ENCODE peak calls at places on chromosomes 12 and 14, in five cellular contexts. One of them, this sample, is unnamed.

GRCh38 chr12:2513141-2514037 is 281.4 kb upstream of the FKBP4 start:
- DNase-seq in H1: no peak
- DNase-seq in stomach: no peak
- DNase-seq in A549: no peak
- DNase-seq in HepG2: no peak
- DNase-seq in this sample: no peak

GRCh38 chr12:119869720-119870119 is 7.4 kb downstream of the CIT start:
- DNase-seq in HepG2: no peak
- DNase-seq in H1: no peak
- DNase-seq in A549: peak; percentile 36
- DNase-seq in stomach: no peak
- DNase-seq in this sample: no peak

GRCh38 chr12:20490213-20490612 is 121.9 kb downstream of the PDE3A start:
- DNase-seq in stomach: no peak
- DNase-seq in HepG2: no peak
- DNase-seq in H1: no peak
- DNase-seq in A549: no peak
- DNase-seq in this sample: no peak

GRCh38 chr14:84225243-84225642 is 1304.7 kb upstream of the FLRT2 start:
- DNase-seq in H1: no peak
- DNase-seq in stomach: no peak
- DNase-seq in HepG2: no peak
- DNase-seq in A549: no peak
- DNase-seq in this sample: no peak

GRCh38 chr12:195191-195590 is 18.8 kb downstream of the SLC6A12 start:
- DNase-seq in A549: no peak
- DNase-seq in HepG2: no peak
- DNase-seq in stomach: no peak
- DNase-seq in H1: no peak
- DNase-seq in this sample: no peak

GRCh38 chr12:117744418-117744817 is 224.4 kb downstream of the KSR2 start:
- DNase-seq in stomach: no peak
- DNase-seq in H1: no peak
- DNase-seq in HepG2: no peak
- DNase-seq in A549: no peak
- DNase-seq in this sample: no peak

GRCh38 chr14:61512026-61512425 is 183.3 kb upstream of the HIF1A start:
- DNase-seq in H1: no peak
- DNase-seq in stomach: no peak
- DNase-seq in HepG2: no peak
- DNase-seq in A549: no peak
- DNase-seq in this sample: no peak

GRCh38 chr12:49825360-49825970 is 2.7 kb downstream of the NCKAP5L start:
- DNase-seq in stomach: no peak
- DNase-seq in A549: no peak
- DNase-seq in H1: no peak
- DNase-seq in HepG2: no peak
- DNase-seq in this sample: no peak

GRCh38 chr12:116123511-116124258 is 153.8 kb downstream of the MED13L start:
- DNase-seq in H1: no peak
- DNase-seq in HepG2: no peak
- DNase-seq in A549: no peak
- DNase-seq in stomach: no peak
- DNase-seq in this sample: no peak

GRCh38 chr12:125092872-125093680 is 27.8 kb downstream of the AACS start:
- DNase-seq in stomach: peak; percentile 60
- DNase-seq in A549: no peak
- DNase-seq in H1: no peak
- DNase-seq in HepG2: peak; percentile 92
- DNase-seq in this sample: no peak

GRCh38 chr12:19483727-19484126 is 44.4 kb downstream of the AEBP2 start:
- DNase-seq in A549: no peak
- DNase-seq in HepG2: no peak
- DNase-seq in H1: no peak
- DNase-seq in stomach: no peak
- DNase-seq in this sample: no peak

GRCh38 chr12:71069317-71069716 is 88.5 kb downstream of the TSPAN8 start:
- DNase-seq in stomach: no peak
- DNase-seq in H1: no peak
- DNase-seq in A549: no peak
- DNase-seq in HepG2: no peak
- DNase-seq in this sample: no peak

GRCh38 chr12:26906704-26907103 is 31.1 kb downstream of the INTS13 start:
- DNase-seq in HepG2: no peak
- DNase-seq in A549: no peak
- DNase-seq in H1: no peak
- DNase-seq in stomach: no peak
- DNase-seq in this sample: no peak

GRCh38 chr14:76720382-76720813 is 40.9 kb upstream of the VASH1 start:
- DNase-seq in stomach: peak; percentile 44
- DNase-seq in HepG2: peak; percentile 36
- DNase-seq in A549: no peak
- DNase-seq in H1: no peak
- DNase-seq in this sample: no peak

GRCh38 chr14:38309522-38310262 is 53.8 kb upstream of the CLEC14A start:
- DNase-seq in HepG2: no peak
- DNase-seq in stomach: no peak
- DNase-seq in H1: no peak
- DNase-seq in A549: no peak
- DNase-seq in this sample: no peak

GRCh38 chr12:67910360-67911292 is 78.6 kb upstream of the IFNG-AS1 start:
- DNase-seq in HepG2: no peak
- DNase-seq in H1: no peak
- DNase-seq in A549: peak; percentile 14
- DNase-seq in stomach: no peak
- DNase-seq in this sample: no peak

GRCh38 chr12:26555139-26555538 is 277.9 kb downstream of the ITPR2 start:
- DNase-seq in H1: no peak
- DNase-seq in HepG2: no peak
- DNase-seq in stomach: no peak
- DNase-seq in A549: no peak
- DNase-seq in this sample: no peak

GRCh38 chr12:27733052-27733656 is 22.5 kb downstream of the MRPS35 start:
- DNase-seq in A549: peak; percentile 39
- DNase-seq in stomach: no peak
- DNase-seq in H1: no peak
- DNase-seq in HepG2: peak; percentile 10
- DNase-seq in this sample: no peak

GRCh38 chr12:27821259-27821973 is 41.4 kb upstream of the MANSC4 start:
- DNase-seq in stomach: peak; percentile 29
- DNase-seq in A549: peak; percentile 79
- DNase-seq in H1: no peak
- DNase-seq in HepG2: peak; percentile 67
- DNase-seq in this sample: no peak

GRCh38 chr12:91565246-91565645 is 382.6 kb upstream of the DCN start:
- DNase-seq in HepG2: no peak
- DNase-seq in A549: no peak
- DNase-seq in stomach: no peak
- DNase-seq in H1: no peak
- DNase-seq in this sample: no peak

GRCh38 chr14:76876076-76876475 is 49.9 kb downstream of the LRRC74A start:
- DNase-seq in HepG2: peak; percentile 43
- DNase-seq in H1: peak; percentile 76
- DNase-seq in stomach: peak; percentile 67
- DNase-seq in A549: peak; percentile 86
- DNase-seq in this sample: peak; percentile 72

GRCh38 chr12:22410497-22410896 is 76.0 kb upstream of the ST8SIA1 start:
- DNase-seq in stomach: no peak
- DNase-seq in HepG2: no peak
- DNase-seq in H1: no peak
- DNase-seq in A549: no peak
- DNase-seq in this sample: no peak

GRCh38 chr14:106039400-106039799 is 513.0 kb downstream of the TMEM121 start:
- DNase-seq in stomach: no peak
- DNase-seq in HepG2: no peak
- DNase-seq in H1: no peak
- DNase-seq in A549: no peak
- DNase-seq in this sample: peak; percentile 63

GRCh38 chr14:104359301-104359968 is 220.1 kb upstream of the C14orf180 start:
- DNase-seq in stomach: no peak
- DNase-seq in HepG2: no peak
- DNase-seq in A549: no peak
- DNase-seq in H1: no peak
- DNase-seq in this sample: peak; percentile 17

GRCh38 chr12:91274886-91275285 is 92.3 kb upstream of the DCN start:
- DNase-seq in stomach: no peak
- DNase-seq in H1: no peak
- DNase-seq in A549: no peak
- DNase-seq in HepG2: no peak
- DNase-seq in this sample: no peak

GRCh38 chr14:73255005-73255400 is 17.7 kb downstream of the PAPLN start:
- DNase-seq in stomach: no peak
- DNase-seq in H1: no peak
- DNase-seq in HepG2: no peak
- DNase-seq in A549: no peak
- DNase-seq in this sample: no peak

GRCh38 chr14:73752297-73752992 is 38.3 kb upstream of the PNMA1 start:
- DNase-seq in H1: no peak
- DNase-seq in stomach: peak; percentile 88
- DNase-seq in HepG2: no peak
- DNase-seq in A549: no peak
- DNase-seq in this sample: no peak

GRCh38 chr12:106251636-106252035 is 3.8 kb upstream of the CKAP4 start:
- DNase-seq in HepG2: no peak
- DNase-seq in A549: no peak
- DNase-seq in stomach: no peak
- DNase-seq in H1: peak; percentile 39
- DNase-seq in this sample: no peak

GRCh38 chr14:68908860-68909259 is 70.2 kb downstream of the ACTN1 start:
- DNase-seq in stomach: no peak
- DNase-seq in A549: no peak
- DNase-seq in HepG2: no peak
- DNase-seq in H1: no peak
- DNase-seq in this sample: no peak
- TF ChIP-seq EP300 in stomach: no peak
- TF ChIP-seq EP300 in A549: no peak
- TF ChIP-seq EP300 in HepG2: no peak
- TF ChIP-seq EP300 in H1: no peak
- TF ChIP-seq EP300 in this sample: no peak

DNA sequence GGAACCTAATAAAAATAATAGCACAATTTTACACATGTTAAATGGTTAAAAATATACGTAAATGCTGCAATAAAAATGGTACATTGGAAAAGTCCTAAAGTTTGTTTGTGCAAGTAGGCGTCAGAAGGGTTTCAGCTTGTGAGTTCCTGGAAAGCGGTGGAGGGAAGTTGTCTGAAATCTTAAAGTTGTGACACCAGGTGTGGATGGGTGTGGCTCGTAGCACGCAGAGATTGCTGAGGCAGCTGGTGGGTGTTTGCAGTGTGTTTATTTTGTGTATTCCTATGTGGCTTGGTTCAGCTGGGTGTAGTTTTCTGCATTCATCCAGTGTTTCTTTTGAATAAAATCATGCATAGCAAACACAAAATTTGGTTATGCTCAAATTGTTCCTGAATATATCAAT is 136.8 kb upstream of the TBX3 start:
- DNase-seq in H1: no peak
- DNase-seq in stomach: no peak
- DNase-seq in A549: no peak
- DNase-seq in HepG2: no peak
- DNase-seq in this sample: no peak
- TF ChIP-seq EP300 in H1: no peak
- TF ChIP-seq EP300 in stomach: no peak
- TF ChIP-seq EP300 in A549: no peak
- TF ChIP-seq EP300 in HepG2: no peak
- TF ChIP-seq EP300 in this sample: no peak

DNA sequence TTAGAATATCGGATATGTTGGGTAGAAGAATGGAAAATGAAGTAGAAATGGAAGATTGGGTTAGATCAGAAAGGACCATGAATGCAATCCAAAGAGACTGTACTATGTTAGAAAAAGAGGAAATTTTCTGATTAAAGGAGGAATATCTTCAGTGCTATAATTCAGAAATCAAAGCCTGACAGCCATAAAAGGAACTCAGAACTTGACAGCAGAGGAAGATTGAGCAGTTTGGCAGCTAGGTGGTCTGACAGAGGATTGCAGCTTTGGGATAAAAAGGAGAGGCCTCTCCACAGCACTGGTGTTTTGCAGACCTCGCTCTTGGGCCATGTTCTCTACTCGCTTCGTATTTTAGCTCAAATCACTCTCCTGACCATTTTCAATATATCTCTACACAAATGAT is 354.8 kb upstream of the SOX5 start:
- DNase-seq in stomach: no peak
- DNase-seq in H1: no peak
- DNase-seq in A549: no peak
- DNase-seq in HepG2: no peak
- DNase-seq in this sample: no peak
- TF ChIP-seq EP300 in stomach: no peak
- TF ChIP-seq EP300 in H1: no peak
- TF ChIP-seq EP300 in A549: no peak
- TF ChIP-seq EP300 in HepG2: no peak
- TF ChIP-seq EP300 in this sample: no peak

GRCh38 chr12:6313326-6313940 is 3.0 kb downstream of the PLEKHG6 start:
- DNase-seq in stomach: no peak
- DNase-seq in A549: no peak
- DNase-seq in HepG2: no peak
- DNase-seq in H1: no peak
- DNase-seq in this sample: peak; percentile 46

GRCh38 chr12:6311822-6312528 is 1.5 kb downstream of the PLEKHG6 start:
- DNase-seq in A549: no peak
- DNase-seq in stomach: no peak
- DNase-seq in H1: no peak
- DNase-seq in HepG2: no peak
- DNase-seq in this sample: no peak

GRCh38 chr12:6310771-6311610 is 509 bp downstream of the PLEKHG6 start:
- DNase-seq in stomach: peak; percentile 40
- DNase-seq in A549: no peak
- DNase-seq in HepG2: no peak
- DNase-seq in H1: peak; percentile 89
- DNase-seq in this sample: no peak

GRCh38 chr12:6314776-6315175 is 4.3 kb downstream of the PLEKHG6 start:
- DNase-seq in A549: no peak
- DNase-seq in H1: no peak
- DNase-seq in stomach: no peak
- DNase-seq in HepG2: no peak
- DNase-seq in this sample: no peak

DNA sequence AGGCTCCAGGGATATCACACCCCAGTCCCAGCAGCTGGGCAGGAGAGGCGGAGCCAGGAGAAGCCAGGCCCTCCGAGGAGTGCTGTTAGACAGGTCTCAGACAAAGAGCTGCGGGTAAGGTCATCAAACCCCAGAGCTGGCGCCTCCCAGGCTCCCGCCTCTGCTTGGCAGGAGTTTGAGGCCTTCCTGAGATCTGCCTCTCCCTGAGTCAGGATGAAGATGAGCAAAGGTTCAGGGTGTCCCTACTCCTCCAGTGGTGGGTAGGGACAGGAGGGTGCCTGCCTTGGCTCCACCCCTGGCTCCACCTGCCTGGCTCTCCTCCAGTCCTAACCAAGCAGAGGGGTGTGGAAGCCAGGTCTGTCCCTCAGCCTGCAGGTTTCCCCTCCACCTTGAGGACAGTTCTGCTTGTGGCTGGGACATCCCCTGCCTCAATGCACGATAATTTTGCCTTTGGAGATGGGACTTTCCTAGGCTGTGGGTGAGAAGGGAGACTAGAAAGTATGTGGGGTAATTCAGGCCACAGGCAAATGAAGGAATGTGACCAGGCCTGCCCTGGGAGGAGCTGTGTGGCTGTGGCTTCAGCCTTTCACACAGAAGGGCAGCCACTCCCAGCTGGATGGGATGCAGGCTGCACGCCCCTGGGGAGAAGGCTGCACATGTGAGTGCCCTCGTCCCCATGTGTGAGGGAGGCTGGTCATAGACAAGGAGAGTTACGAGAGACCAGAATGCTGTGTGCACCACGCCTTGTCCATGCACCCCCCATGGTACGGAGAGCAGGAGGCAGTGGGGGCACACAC is 2.2 kb downstream of the PLEKHG6 start:
- DNase-seq in stomach: peak; percentile 84
- DNase-seq in HepG2: no peak
- DNase-seq in H1: peak; percentile 83
- DNase-seq in A549: no peak
- DNase-seq in this sample: peak; percentile 80
- TF ChIP-seq EP300 in stomach: no peak
- TF ChIP-seq EP300 in HepG2: no peak
- TF ChIP-seq EP300 in H1: no peak
- TF ChIP-seq EP300 in A549: no peak
- TF ChIP-seq EP300 in this sample: no peak